ENCODE peak calls at places on chromosomes 4 and X, in six cellular contexts. U is hippocampal formation; R is breast epithelium; F is upper lobe of right lung; J is stimulated activated CD4-positive, alpha-beta T cell treated with anti-CD3 and anti-CD28 coated beads, Interleukin-15, amount 100 ng/mL, for 1 hour; M is epithelial cell of esophagus. Y is an unnamed sample.

GRCh38 chrX:41923925-41924693 is 755 bp upstream of the CASK start:
- DNase-seq in M (peak), U (peak), R (peak), F (no peak), J (no peak), Y (peak)

GRCh38 chrX:51614353-51614752 is 4.4 kb downstream of the CENPVL3 start:
- DNase-seq in R (no peak), M (peak), J (no peak), F (no peak), U (no peak), Y (no peak)

GRCh38 chr4:115234405-115235093 is 121.1 kb upstream of the NDST4 start:
- DNase-seq in M (peak), F (no peak), J (no peak), U (no peak), R (no peak), Y (no peak)

GRCh38 chr4:46372878-46373277 is 17.1 kb downstream of the GABRA2 start:
- DNase-seq in U (no peak), R (no peak), F (no peak), M (no peak), J (no peak), Y (no peak)

GRCh38 chrX:72351606-72352338 is 46.1 kb upstream of the CITED1 start:
- DNase-seq in F (no peak), M (no peak), J (no peak), U (no peak), R (no peak), Y (no peak)

GRCh38 chr4:95439896-95440295 is 108.9 kb downstream of the UNC5C start:
- DNase-seq in J (no peak), R (no peak), F (no peak), M (no peak), U (no peak), Y (no peak)

GRCh38 chrX:71625471-71625870 is 7.2 kb upstream of the CXCR3 start:
- DNase-seq in J (no peak), R (no peak), F (no peak), M (no peak), U (no peak), Y (no peak)

GRCh38 chr4:153497091-153497531 is 31.0 kb downstream of the TMEM131L start:
- DNase-seq in F (no peak), R (no peak), J (peak), U (no peak), M (peak), Y (no peak)

GRCh38 chr4:113919611-113920010 is 59.8 kb downstream of the ARSJ start:
- DNase-seq in J (no peak), R (no peak), U (no peak), F (no peak), M (peak), Y (no peak)

GRCh38 chr4:183186803-183187202 is 87.7 kb downstream of the WWC2 start:
- DNase-seq in U (no peak), R (no peak), F (no peak), M (no peak), J (no peak), Y (no peak)

GRCh38 chr4:155543126-155543765 is 123.4 kb upstream of the GUCY1A1 start:
- DNase-seq in F (no peak), J (no peak), M (peak), R (no peak), U (no peak), Y (no peak)

GRCh38 chr4:2288051-2288541 is 26.2 kb upstream of the MXD4 start:
- DNase-seq in R (no peak), F (peak), J (no peak), U (no peak), M (no peak), Y (no peak)

GRCh38 chr4:139593091-139593564 is 37.1 kb upstream of the SETD7 start:
- DNase-seq in R (no peak), M (peak), J (no peak), F (no peak), U (no peak), Y (no peak)

Y was measured in anterior cingulate cortex.